ENCODE peak calls at places on chromosomes 7 and 10, in seven cellular contexts. O is psoas muscle, A is prostate gland, T is tibial nerve, X is adipocyte, U is stomach, P is cardiac muscle cell. J is an unnamed sample. For H3K4me1 and H3K9me3, the result is how much of the 10 kb centered on the place peaks cover.

GRCh38 chr10:92989250-92989649 is 71.3 kb upstream of the CYP26C1 start:
- DNase-seq in X (no peak), O (no peak), A (no peak), U (no peak), T (no peak), P (no peak), J (no peak)

GRCh38 chr7:33339074-33339805 is 209.9 kb downstream of the BBS9 start:
- DNase-seq in T (no peak), O (no peak), X (no peak), U (no peak), A (no peak), P (no peak), J (no peak)

GRCh38 chr10:80535671-80536360 is 1.9 kb upstream of the SH2D4B start:
- DNase-seq in X (no peak), P (no peak), T (peak), O (peak), U (peak), A (no peak), J (peak)

GRCh38 chr7:28729276-28729675 is 228.9 kb downstream of the TRIL start:
- DNase-seq in T (no peak), U (no peak), P (no peak), X (no peak), A (no peak), O (no peak), J (no peak)

GRCh38 chr7:147207988-147208387 is 1091.4 kb downstream of the CNTNAP2 start:
- DNase-seq in A (no peak), X (no peak), O (no peak), T (no peak), U (no peak), P (no peak), J (no peak)

GRCh38 chr10:58435297-58435696 is 50.1 kb downstream of the TFAM start:
- DNase-seq in X (peak), P (peak), O (peak), A (no peak), T (peak), U (no peak), J (no peak)

GRCh38 chr10:118343115-118343514 is 991 bp upstream of the FAM204A start:
- DNase-seq in P (no peak), T (no peak), U (no peak), A (no peak), X (no peak), O (no peak), J (no peak)

GRCh38 chr10:50596456-50596855 is 27.3 kb downstream of the SGMS1 start:
- DNase-seq in X (no peak), A (no peak), O (no peak), U (no peak), T (no peak), P (no peak), J (no peak)

GRCh38 chr7:63117-63480 is 129.3 kb upstream of the FAM20C start:
- DNase-seq in A (no peak), T (no peak), O (no peak), U (no peak), P (no peak), X (no peak), J (no peak)

GRCh38 chr7:104943502-104944343 is 70.3 kb upstream of the KMT2E start:
- DNase-seq in X (no peak), P (peak), T (peak), U (peak), A (peak), O (no peak), J (peak)

GRCh38 chr7:44154703-44155102 is 13.6 kb upstream of the MYL7 start:
- DNase-seq in X (no peak), U (no peak), A (no peak), P (no peak), O (no peak), T (no peak), J (no peak)

GRCh38 chr10:72079356-72079755 is 9.0 kb downstream of the SPOCK2 start:
- DNase-seq in P (no peak), X (no peak), A (no peak), U (no peak), O (no peak), T (no peak), J (peak)

GRCh38 chr7:134327896-134328295 is 11.2 kb upstream of the SLC35B4 start:
- DNase-seq in X (peak), O (no peak), A (peak), P (peak), U (no peak), T (peak), J (peak)

GRCh38 chr7:49333180-49333881 is 409.0 kb downstream of the CDC14C start:
- DNase-seq in U (no peak), P (no peak), X (no peak), T (no peak), O (no peak), A (no peak), J (no peak)

GRCh38 chr7:18086165-18087030 is 58.8 kb upstream of the PRPS1L1 start:
- DNase-seq in T (no peak), U (no peak), P (peak), X (peak), O (peak), A (no peak), J (no peak)

GRCh38 chr7:56811081-56811480 is 321.2 kb downstream of the ZNF479 start:
- DNase-seq in X (no peak), T (no peak), A (no peak), P (no peak), O (no peak), U (no peak), J (no peak)

GRCh38 chr10:103433858-103434257 is 18.3 kb downstream of the CALHM2 start:
- DNase-seq in P (no peak), A (no peak), T (peak), U (no peak), O (peak), X (peak), J (no peak)

GRCh38 chr10:103888113-103888841 is 29.7 kb downstream of the STN1 start:
- DNase-seq in X (peak), O (peak), P (peak), T (peak), A (peak), U (peak), J (peak)

GRCh38 chr10:77486511-77486910 is 151.1 kb downstream of the KCNMA1 start:
- DNase-seq in P (no peak), O (no peak), X (no peak), T (no peak), U (no peak), A (no peak), J (no peak)

GRCh38 chr10:944034-944831 is 12.7 kb upstream of the LARP4B start:
- DNase-seq in P (no peak), X (peak), T (peak), U (peak), O (peak), A (no peak), J (no peak)

GRCh38 chr10:7218974-7219373 is 191.9 kb downstream of the SFMBT2 start:
- DNase-seq in O (no peak), A (no peak), X (no peak), U (no peak), T (no peak), P (peak), J (no peak)

GRCh38 chr10:85012305-85012704 is 683.9 kb downstream of the CCSER2 start:
- DNase-seq in A (no peak), T (no peak), U (no peak), O (no peak), P (no peak), X (no peak), J (no peak)

DNA sequence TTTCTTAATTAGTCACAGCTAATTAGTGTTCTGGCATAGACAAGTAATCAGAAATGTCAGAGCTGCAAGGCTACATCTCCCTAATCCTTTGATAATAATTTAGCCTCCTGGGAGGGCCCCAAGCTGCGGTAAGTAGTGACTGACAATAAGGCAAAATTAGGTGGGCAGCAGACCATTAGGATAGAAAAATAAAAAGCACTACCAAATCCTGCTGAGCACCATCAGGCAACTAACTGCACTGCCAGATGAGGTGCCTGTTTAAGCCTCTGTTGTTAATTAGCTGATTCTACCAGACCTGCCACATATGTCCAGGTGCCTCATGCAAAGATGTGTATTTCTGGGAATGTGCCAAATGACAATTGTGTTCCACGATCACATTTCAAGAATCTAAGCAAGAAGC is 32.5 kb upstream of the FEZF1 start:
- DNase-seq in O (no peak), X (no peak), P (no peak), A (no peak), T (no peak), U (no peak), J (no peak)
- H3K4me1 ChIP-seq in O (under half), X (under half), P (under half), A (under half), T (under half), U (under half), J (under half)

GRCh38 chr7:157595086-157595855 is 258.5 kb downstream of the DNAJB6 start:
- DNase-seq in T (no peak), O (no peak), U (no peak), A (no peak), P (no peak), X (no peak), J (no peak)
- H3K9me3 ChIP-seq in T (under half), O (under half), U (under half), A (under half), P (under half), X (under half), J (under half)

GRCh38 chr7:98399903-98400537 is 870 bp downstream of the BAIAP2L1 start:
- DNase-seq in A (no peak), U (no peak), O (no peak), P (peak), T (no peak), X (no peak), J (no peak)
- H3K4me3 ChIP-seq in A (peak), U (peak), O (peak), P (peak), T (peak), X (peak), J (no peak)

GRCh38 chr10:30358206-30358605 is 9.1 kb upstream of the MTPAP start:
- DNase-seq in T (no peak), A (no peak), U (no peak), O (no peak), X (no peak), P (no peak), J (no peak)
- H3K4me1 ChIP-seq in T (under half), A (under half), U (under half), O (under half), X (under half), P (under half), J (under half)

GRCh38 chr7:157764193-157764592 is 427.4 kb downstream of the DNAJB6 start:
- DNase-seq in T (no peak), U (no peak), P (no peak), O (no peak), X (no peak), A (no peak), J (no peak)
- H3K9me3 ChIP-seq in T (under half), U (under half), P (under half), O (under half), X (under half), A (under half), J (under half)

DNA sequence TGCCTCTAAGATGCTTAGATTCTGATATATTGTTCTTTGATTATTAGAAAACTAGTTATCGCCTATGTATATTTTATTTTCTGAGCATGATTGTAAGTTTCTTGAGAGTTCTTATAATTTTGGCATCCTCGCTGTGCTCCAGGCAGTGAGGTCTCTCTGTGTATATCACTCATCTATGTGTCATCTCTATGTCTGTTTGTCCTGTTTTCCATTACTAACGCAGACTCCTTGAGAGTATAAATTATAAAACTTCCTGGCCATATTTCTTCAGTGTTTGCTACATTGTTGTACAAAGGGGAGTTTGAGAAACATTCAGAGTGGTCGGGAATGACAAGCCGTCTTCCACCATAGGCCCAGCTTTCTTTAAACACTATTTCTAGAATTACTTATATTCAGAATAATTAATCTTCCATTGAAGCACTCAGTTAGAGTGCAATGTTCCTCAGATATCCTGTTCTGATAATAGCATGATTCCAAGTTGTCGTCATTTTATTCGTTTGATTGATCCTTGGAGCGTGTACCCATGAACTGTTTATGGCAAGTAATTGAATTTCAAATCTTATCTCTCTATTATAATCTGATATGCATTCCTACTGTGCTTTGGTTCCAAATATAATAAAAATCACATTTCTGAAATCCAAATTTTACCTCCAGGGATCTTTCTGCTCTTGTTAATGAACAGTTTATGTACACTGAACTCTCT is 206.6 kb downstream of the BAMBI start:
- DNase-seq in P (no peak), A (no peak), O (no peak), X (no peak), U (no peak), T (no peak), J (no peak)
- H3K4me3 ChIP-seq in P (no peak), A (no peak), O (no peak), X (no peak), U (no peak), T (no peak), J (no peak)

GRCh38 chr7:151078233-151079040 is 2.2 kb downstream of the FASTK start:
- DNase-seq in P (no peak), O (peak), X (no peak), U (no peak), T (no peak), A (no peak), J (no peak)

GRCh38 chr7:151077705-151078232 is 2.8 kb downstream of the FASTK start:
- DNase-seq in A (no peak), U (peak), P (no peak), O (no peak), X (no peak), T (no peak), J (no peak)

GRCh38 chr7:151080091-151080521 is 503 bp downstream of the FASTK start:
- DNase-seq in O (peak), U (no peak), X (no peak), A (no peak), P (peak), T (no peak), J (no peak)

GRCh38 chr7:151080522-151081169 is at the start of gene FASTK:
- DNase-seq in A (peak), O (peak), P (peak), U (peak), X (peak), T (peak), J (peak)

DNA sequence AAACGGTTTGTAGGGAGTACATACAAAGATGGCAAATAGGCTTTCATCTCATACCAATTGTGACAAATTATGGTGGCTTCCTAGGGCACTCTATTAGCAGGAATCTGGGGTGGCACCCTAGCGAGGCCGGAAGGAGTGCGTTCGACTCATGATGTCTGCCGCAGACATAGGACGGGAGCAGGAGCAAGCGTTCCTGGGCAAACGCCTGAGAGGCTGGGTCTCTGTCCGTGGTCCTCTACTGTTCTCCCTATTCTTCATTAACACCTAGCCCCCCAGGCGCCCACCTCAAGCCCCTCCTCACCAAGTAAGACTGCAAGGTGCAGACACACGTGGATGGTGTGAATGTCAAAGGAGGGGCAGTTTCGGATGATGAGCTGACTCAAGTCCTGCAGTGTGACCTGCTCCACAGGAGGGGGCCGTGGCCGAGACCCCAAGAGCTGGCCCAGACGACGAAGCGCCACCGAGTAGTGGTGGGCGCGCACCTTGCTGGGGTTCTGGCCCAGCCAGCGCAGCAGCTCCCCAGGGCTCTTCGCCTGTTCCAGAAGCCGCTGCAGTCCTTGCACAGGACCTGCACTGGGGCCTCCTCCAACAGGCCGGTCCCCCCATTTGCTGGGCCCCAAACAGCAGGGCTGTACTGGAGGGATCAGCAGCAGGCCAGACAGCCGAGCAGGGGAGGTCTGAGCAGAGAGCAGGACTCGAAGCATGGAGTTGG is 1.3 kb downstream of the FASTK start:
- DNase-seq in P (no peak), X (no peak), T (no peak), A (no peak), O (peak), U (no peak), J (no peak)
- H3K4me1 ChIP-seq in P (under half), X (under half), T (under half), A (under half), O (under half), U (half or more), J (under half)

GRCh38 chr10:130477360-130477759 is 341.2 kb downstream of the GLRX3 start:
- DNase-seq in A (no peak), T (no peak), O (no peak), U (no peak), P (no peak), X (no peak), J (no peak)
- H3K9me3 ChIP-seq in A (under half), T (under half), O (under half), U (under half), P (under half), X (under half), J (under half)

GRCh38 chr10:119370046-119370770 is 162.8 kb downstream of the GRK5 start:
- DNase-seq in X (peak), U (no peak), O (no peak), T (peak), P (no peak), A (no peak), J (no peak)

GRCh38 chr10:119370972-119371703 is 163.8 kb downstream of the GRK5 start:
- DNase-seq in U (no peak), O (peak), X (peak), A (no peak), T (peak), P (no peak), J (no peak)

GRCh38 chr10:119367841-119368549 is 160.6 kb downstream of the GRK5 start:
- DNase-seq in T (no peak), P (no peak), U (no peak), A (no peak), O (no peak), X (no peak), J (no peak)

GRCh38 chr10:119368581-119368980 is 161.2 kb downstream of the GRK5 start:
- DNase-seq in T (no peak), O (no peak), U (no peak), A (no peak), P (no peak), X (no peak), J (no peak)

DNA sequence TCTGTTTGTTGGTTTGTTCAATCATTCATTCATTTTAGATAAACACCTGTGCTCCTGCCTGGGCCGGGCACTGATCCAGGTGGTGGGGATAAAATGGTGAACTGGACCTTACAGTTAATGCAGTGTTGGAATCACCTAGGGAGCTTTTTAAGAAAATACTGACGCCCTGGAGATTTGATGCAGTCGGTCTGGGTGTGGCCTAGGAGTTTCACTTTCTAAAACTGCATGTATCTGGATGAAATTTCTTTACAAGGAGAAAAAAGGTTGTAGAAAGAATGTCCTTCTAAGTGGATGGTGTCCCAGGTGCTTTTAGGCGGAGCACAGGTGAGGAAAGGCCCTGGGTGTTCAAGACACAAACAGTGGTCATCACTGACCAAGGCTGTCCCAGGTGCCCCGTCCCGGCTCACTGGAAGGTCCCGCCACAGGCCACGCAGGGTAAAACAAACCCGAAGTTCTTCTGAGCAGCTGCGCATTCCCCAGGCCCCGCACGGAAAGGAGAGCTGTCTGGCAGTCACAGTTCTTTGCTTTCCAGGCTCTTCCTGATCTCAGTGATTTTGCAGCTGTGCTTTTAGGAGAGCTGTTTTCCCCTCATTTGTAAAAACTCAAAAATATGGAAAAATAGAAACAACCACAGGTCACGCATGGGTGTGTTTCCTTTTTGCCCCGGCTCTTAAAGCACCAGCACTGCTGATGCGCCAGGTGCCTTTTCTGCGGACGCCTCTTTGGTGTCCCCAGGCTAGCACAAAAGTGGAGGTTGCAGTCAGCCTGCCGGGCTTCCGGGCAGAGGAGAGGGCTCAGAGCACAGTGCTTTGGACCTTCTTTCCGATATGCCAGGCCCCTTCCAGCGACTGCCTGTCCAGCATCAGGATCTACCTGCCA is 161.9 kb downstream of the GRK5 start:
- DNase-seq in O (no peak), X (no peak), T (no peak), A (no peak), U (no peak), P (no peak), J (no peak)
- H3K4me3 ChIP-seq in O (peak), X (peak), T (peak), A (no peak), U (no peak), P (no peak), J (no peak)